ENCODE peak calls at places on chromosome X, in seven cellular contexts. P, C, H, K, Z, S and I are unnamed samples.

GRCh38 chrX:10393899-10394298 is 226.5 kb downstream of the MID1 start:
- DNase-seq in P (no peak), C (no peak), H (no peak), K (no peak), Z (no peak), S (no peak), I (peak; percentile 10)

GRCh38 chrX:69362889-69363288 is 141.2 kb upstream of the NALF2 start:
- DNase-seq in P (peak; percentile 6), C (peak; percentile 37), H (no peak), K (no peak), Z (no peak), S (peak; percentile 87), I (no peak)

GRCh38 chrX:77953708-77954107 is 15.7 kb downstream of the PGAM4 start:
- DNase-seq in P (no peak), C (no peak), H (no peak), K (no peak), Z (no peak), S (peak; percentile 37), I (peak; percentile 58)

GRCh38 chrX:21958187-21958586 is 17.7 kb downstream of the SMS start:
- DNase-seq in P (no peak), C (no peak), H (no peak), K (no peak), Z (no peak), S (no peak), I (no peak)

GRCh38 chrX:69031181-69031580 is 134.1 kb downstream of the PJA1 start:
- DNase-seq in P (no peak), C (no peak), H (no peak), K (peak; percentile 75), Z (peak; percentile 61), S (no peak), I (no peak)

GRCh38 chrX:112760697-112761096 is 79.9 kb downstream of the AMOT start:
- DNase-seq in P (no peak), C (no peak), H (no peak), K (no peak), Z (no peak), S (no peak), I (peak; percentile 48)

GRCh38 chrX:13689519-13690211 is 737 bp downstream of the RAB9A start:
- DNase-seq in P (no peak), C (no peak), H (no peak), K (no peak), Z (no peak), S (peak; percentile 44), I (peak; percentile 40)

GRCh38 chrX:20547649-20548051 is 280.9 kb upstream of the RPS6KA3 start:
- DNase-seq in P (no peak), C (no peak), H (no peak), K (no peak), Z (no peak), S (peak; percentile 65), I (peak; percentile 68)

GRCh38 chrX:12890467-12890866 is 16.0 kb upstream of the TLR8 start:
- DNase-seq in P (no peak), C (no peak), H (no peak), K (no peak), Z (no peak), S (no peak), I (no peak)

GRCh38 chrX:70664726-70665125 is 220.1 kb downstream of the DLG3 start:
- DNase-seq in P (peak; percentile 15), C (no peak), H (no peak), K (no peak), Z (no peak), S (peak; percentile 36), I (peak; percentile 30)

GRCh38 chrX:154545673-154546274 is 872 bp downstream of the G6PD start:
- DNase-seq in P (no peak), C (no peak), H (no peak), K (no peak), Z (no peak), S (no peak), I (no peak)

GRCh38 chrX:107678957-107679740 is 50.8 kb downstream of the PRPS1 start:
- DNase-seq in P (no peak), C (peak; percentile 88), H (peak; percentile 67), K (peak; percentile 40), Z (no peak), S (peak; percentile 58), I (peak; percentile 71)

GRCh38 chrX:140354431-140355120 is 150.3 kb downstream of the SOX3 start:
- DNase-seq in P (no peak), C (no peak), H (no peak), K (peak; percentile 59), Z (no peak), S (no peak), I (no peak)

GRCh38 chrX:148134578-148134977 is 153.4 kb downstream of the FMR1NB start:
- DNase-seq in P (no peak), C (no peak), H (no peak), K (no peak), Z (no peak), S (no peak), I (no peak)

GRCh38 chrX:43551590-43551989 is 104.5 kb upstream of the MAOA start:
- DNase-seq in P (no peak), C (no peak), H (no peak), K (peak; percentile 71), Z (no peak), S (no peak), I (no peak)

GRCh38 chrX:20639115-20639514 is 372.4 kb upstream of the RPS6KA3 start:
- DNase-seq in P (no peak), C (no peak), H (no peak), K (peak; percentile 46), Z (no peak), S (no peak), I (no peak)

GRCh38 chrX:139738581-139738980 is 30.6 kb upstream of the MCF2 start:
- DNase-seq in P (no peak), C (no peak), H (no peak), K (no peak), Z (no peak), S (peak; percentile 34), I (peak; percentile 26)

GRCh38 chrX:135383249-135383648 is 38.5 kb upstream of the SMIM10L2A start:
- DNase-seq in P (no peak), C (no peak), H (no peak), K (no peak), Z (no peak), S (no peak), I (no peak)

GRCh38 chrX:155065035-155065734 is 5.8 kb downstream of the CMC4 start:
- DNase-seq in P (no peak), C (no peak), H (no peak), K (no peak), Z (no peak), S (peak; percentile 52), I (peak; percentile 49)